ENCODE peak calls at places on chromosomes 1 and 21, in four cellular contexts. S, C, R and A are unnamed samples.

GRCh38 chr1:48422009-48422408 is 50.0 kb downstream of the SPATA6 start:
- DNase-seq in S (no peak), C (no peak), R (no peak), A (no peak)

GRCh38 chr1:174837386-174837785 is 162.4 kb upstream of the CACYBP start:
- DNase-seq in S (no peak), C (no peak), R (no peak), A (no peak)

GRCh38 chr1:84037758-84038611 is 39.1 kb upstream of the TTLL7 start:
- DNase-seq in S (no peak), C (no peak), R (no peak), A (no peak)

GRCh38 chr1:202323731-202324130 is 18.0 kb downstream of the UBE2T start:
- DNase-seq in S (no peak), C (no peak), R (no peak), A (no peak)

GRCh38 chr1:155184835-155185782 is 11.5 kb downstream of the TRIM46 start:
- DNase-seq in S (no peak), C (no peak), R (no peak), A (no peak)

GRCh38 chr1:205812271-205812877 is 624 bp downstream of the SLC41A1 start:
- DNase-seq in S (peak; percentile 44), C (peak; percentile 13), R (peak; percentile 47), A (peak; percentile 45)

GRCh38 chr1:67723620-67724019 is 38.6 kb downstream of the GADD45A start:
- DNase-seq in S (no peak), C (peak; percentile 73), R (peak; percentile 97), A (no peak)

GRCh38 chr1:39842726-39843305 is 40.5 kb downstream of the TRIT1 start:
- DNase-seq in S (no peak), C (no peak), R (no peak), A (no peak)

GRCh38 chr1:27992271-27992670 is 32.5 kb downstream of the XKR8 start:
- DNase-seq in S (no peak), C (no peak), R (peak; percentile 60), A (no peak)

GRCh38 chr1:223037845-223038244 is 105.2 kb downstream of the TLR5 start:
- DNase-seq in S (no peak), C (no peak), R (no peak), A (no peak)

GRCh38 chr21:45943630-45944540 is 37.7 kb upstream of the COL6A1 start:
- DNase-seq in S (no peak), C (no peak), R (no peak), A (no peak)

GRCh38 chr1:93845554-93846150 is 33.4 kb downstream of the DNTTIP2 start:
- DNase-seq in S (no peak), C (peak; percentile 94), R (peak; percentile 90), A (peak; percentile 39)

GRCh38 chr1:55214214-55214902 is 806 bp downstream of the USP24 start:
- DNase-seq in S (peak; percentile 41), C (no peak), R (peak; percentile 9), A (no peak)

GRCh38 chr1:55216078-55216477 is 914 bp upstream of the USP24 start:
- DNase-seq in S (no peak), C (no peak), R (no peak), A (no peak)

GRCh38 chr1:55213885-55214213 is 1.3 kb downstream of the USP24 start:
- DNase-seq in S (no peak), C (no peak), R (no peak), A (no peak)

GRCh38 chr1:55214903-55215193 is 316 bp downstream of the USP24 start:
- DNase-seq in S (peak; percentile 38), C (peak; percentile 49), R (peak; percentile 49), A (peak; percentile 50)

GRCh38 chr1:55215194-55216021 is at the start of gene USP24:
- DNase-seq in S (peak; percentile 68), C (peak; percentile 59), R (peak; percentile 69), A (peak; percentile 74)
- TF ChIP-seq POLR2A in S (peak; percentile 72), C (peak; percentile 80), R (peak; percentile 72), A (peak; percentile 90)

GRCh38 chr1:230123280-230124186 is 56.5 kb downstream of the GALNT2 start:
- DNase-seq in S (no peak), C (peak; percentile 89), R (no peak), A (no peak)
- TF ChIP-seq POLR2A in S (no peak), C (no peak), R (no peak), A (no peak)

GRCh38 chr1:66333463-66334232 is 200.3 kb upstream of the SGIP1 start:
- DNase-seq in S (no peak), C (no peak), R (peak; percentile 80), A (no peak)
- TF ChIP-seq POLR2A in S (no peak), C (no peak), R (peak; percentile 83), A (no peak)

GRCh38 chr1:218705911-218706893 is 361.1 kb downstream of the TGFB2 start:
- DNase-seq in S (no peak), C (peak; percentile 97), R (peak; percentile 74), A (peak; percentile 42)
- TF ChIP-seq POLR2A in S (no peak), C (no peak), R (no peak), A (no peak)

GRCh38 chr1:30515746-30516504 is 207.5 kb downstream of the MATN1 start:
- DNase-seq in S (no peak), C (no peak), R (no peak), A (no peak)
- TF ChIP-seq POLR2A in S (no peak), C (no peak), R (no peak), A (no peak)

GRCh38 chr21:42839271-42840231 is 39.8 kb downstream of the WDR4 start:
- DNase-seq in S (peak; percentile 8), C (no peak), R (no peak), A (no peak)
- TF ChIP-seq POLR2A in S (no peak), C (no peak), R (no peak), A (no peak)

DNA sequence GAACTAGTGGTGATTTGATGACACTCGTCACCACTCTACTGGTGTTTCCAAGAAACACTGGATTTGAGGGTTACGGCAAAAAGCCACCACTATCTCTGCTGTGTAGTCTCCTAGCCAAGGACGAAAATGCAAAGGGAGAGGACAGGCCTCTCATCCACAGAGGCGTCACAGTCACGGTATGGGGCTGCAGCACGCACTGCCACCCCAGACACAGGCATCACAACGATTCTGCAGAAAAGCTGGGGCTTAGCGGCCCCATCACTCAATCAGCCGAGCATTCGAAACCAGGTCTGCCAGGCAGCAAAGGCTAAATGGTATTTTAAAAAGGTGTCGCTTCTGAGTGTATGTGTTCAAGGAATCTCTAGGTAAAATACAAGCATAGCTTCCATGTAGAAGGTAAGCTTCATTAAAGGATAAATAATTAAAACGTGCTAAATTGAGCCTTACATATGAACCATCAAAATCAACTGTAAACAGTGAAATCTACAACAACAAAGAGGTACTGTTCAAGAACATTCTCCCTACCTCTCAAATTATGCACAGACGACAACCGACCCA is 1.4 kb downstream of the RIPK4 start:
- DNase-seq in S (no peak), C (no peak), R (no peak), A (no peak)
- TF ChIP-seq POLR2A in S (no peak), C (no peak), R (no peak), A (no peak)

DNA sequence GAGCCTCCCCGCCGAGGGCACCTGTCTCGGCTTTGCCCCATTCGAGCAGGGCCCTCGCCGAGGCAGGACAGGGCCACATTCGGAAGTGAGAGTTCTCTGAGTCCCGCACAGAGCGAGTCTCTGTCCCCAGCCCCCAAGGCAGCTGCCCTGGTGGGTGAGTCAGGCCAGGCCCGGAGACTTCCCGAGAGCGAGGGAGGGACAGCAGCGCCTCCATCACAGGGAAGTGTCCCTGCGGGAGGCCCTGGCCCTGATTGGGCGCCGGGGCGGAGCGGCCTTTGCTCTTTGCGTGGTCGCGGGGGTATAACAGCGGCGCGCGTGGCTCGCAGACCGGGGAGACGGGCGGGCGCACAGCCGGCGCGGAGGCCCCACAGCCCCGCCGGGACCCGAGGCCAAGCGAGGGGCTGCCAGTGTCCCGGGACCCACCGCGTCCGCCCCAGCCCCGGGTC is at the start of gene AIRE:
- DNase-seq in S (no peak), C (peak; percentile 29), R (no peak), A (no peak)
- TF ChIP-seq POLR2A in S (no peak), C (no peak), R (no peak), A (no peak)